ENCODE peak calls at places on chromosomes 11 and 22, in four cellular contexts. W is fibroblast of lung, S is tibial artery, L is upper lobe of right lung. Z is an unnamed sample.

GRCh38 chr11:93169950-93170561 is 27.7 kb downstream of the SLC36A4 start:
- DNase-seq in W (peak), S (no peak), L (no peak), Z (peak)

GRCh38 chr11:2217211-2218081 is 45.8 kb upstream of the TH start:
- DNase-seq in W (no peak), S (no peak), L (peak), Z (no peak)

GRCh38 chr11:128471138-128471661 is 116.2 kb downstream of the ETS1 start:
- DNase-seq in W (no peak), S (no peak), L (no peak), Z (no peak)

GRCh38 chr11:29578806-29579205 is 438.0 kb downstream of the KCNA4 start:
- DNase-seq in W (no peak), S (no peak), L (no peak), Z (no peak)

GRCh38 chr11:112355726-112356125 is 95.1 kb upstream of the PLET1 start:
- DNase-seq in W (peak), S (no peak), L (peak), Z (no peak)

GRCh38 chr11:121291896-121292502 is 572 bp upstream of the SC5D start:
- DNase-seq in W (no peak), S (no peak), L (no peak), Z (no peak)

GRCh38 chr11:117022526-117022925 is 75.7 kb downstream of the SIK3 start:
- DNase-seq in W (no peak), S (no peak), L (no peak), Z (no peak)

GRCh38 chr11:29879560-29879959 is 137.3 kb downstream of the KCNA4 start:
- DNase-seq in W (no peak), S (no peak), L (no peak), Z (no peak)

GRCh38 chr11:123314972-123315371 is 115.1 kb upstream of the GRAMD1B start:
- DNase-seq in W (no peak), S (no peak), L (no peak), Z (no peak)

GRCh38 chr11:102007567-102008437 is 39.4 kb upstream of the CFAP300 start:
- DNase-seq in W (peak), S (no peak), L (no peak), Z (peak)

GRCh38 chr11:59141673-59142460 is 789 bp upstream of the FAM111A start:
- DNase-seq in W (peak), S (no peak), L (no peak), Z (no peak)

GRCh38 chr22:27135582-27135981 is 478.2 kb downstream of the MIAT start:
- DNase-seq in W (peak), S (no peak), L (no peak), Z (peak)

GRCh38 chr22:45007946-45008852 is 1.6 kb downstream of the PHF21B start:
- DNase-seq in W (peak), S (no peak), L (no peak), Z (peak)

GRCh38 chr22:30206964-30207363 is 39.6 kb downstream of the LIF start:
- DNase-seq in W (peak), S (peak), L (no peak), Z (peak)

GRCh38 chr11:123061403-123062157 is at the start of gene HSPA8:
- DNase-seq in W (peak), S (peak), L (peak), Z (peak)

GRCh38 chr11:11550534-11550933 is 71.3 kb downstream of the GALNT18 start:
- DNase-seq in W (no peak), S (no peak), L (no peak), Z (no peak)

GRCh38 chr22:39724390-39724789 is 153.8 kb downstream of the CACNA1I start:
- DNase-seq in W (no peak), S (peak), L (no peak), Z (no peak)

GRCh38 chr11:5992604-5993251 is 5.9 kb upstream of the OR52L1 start:
- DNase-seq in W (peak), S (no peak), L (no peak), Z (peak)

GRCh38 chr11:5689551-5689983 is at the start of gene TRIM22:
- DNase-seq in W (peak), S (peak), L (peak), Z (peak)

GRCh38 chr22:43878079-43878795 is 13.6 kb downstream of the PNPLA5 start:
- DNase-seq in W (peak), S (no peak), L (peak), Z (no peak)

GRCh38 chr11:110298298-110298765 is 1.9 kb upstream of the RDX start:
- DNase-seq in W (no peak), S (no peak), L (no peak), Z (no peak)

GRCh38 chr11:12066799-12067508 is 43.4 kb upstream of the MICAL2 start:
- DNase-seq in W (peak), S (peak), L (peak), Z (peak)

GRCh38 chr11:35515224-35515623 is 10.2 kb downstream of the PAMR1 start:
- DNase-seq in W (peak), S (no peak), L (no peak), Z (peak)

GRCh38 chr22:23915230-23915754 is 21.1 kb downstream of the MIF start:
- DNase-seq in W (no peak), S (peak), L (no peak), Z (no peak)

GRCh38 chr11:2571598-2572281 is 126.9 kb downstream of the KCNQ1 start:
- DNase-seq in W (no peak), S (peak), L (peak), Z (no peak)

GRCh38 chr11:986270-986951 is 50.1 kb downstream of the MUC6 start:
- DNase-seq in W (no peak), S (no peak), L (peak), Z (no peak)

GRCh38 chr11:1163911-1164735 is 6.4 kb downstream of the MUC5AC start:
- DNase-seq in W (no peak), S (peak), L (peak), Z (no peak)

GRCh38 chr11:18204771-18205170 is 31.8 kb downstream of the SAA4 start:
- DNase-seq in W (no peak), S (no peak), L (no peak), Z (no peak)

GRCh38 chr11:18209058-18209457 is 27.5 kb downstream of the SAA4 start:
- DNase-seq in W (no peak), S (no peak), L (no peak), Z (no peak)

GRCh38 chr11:18204220-18204619 is 31.6 kb downstream of the MRGPRX4 start:
- DNase-seq in W (no peak), S (no peak), L (no peak), Z (no peak)

DNA sequence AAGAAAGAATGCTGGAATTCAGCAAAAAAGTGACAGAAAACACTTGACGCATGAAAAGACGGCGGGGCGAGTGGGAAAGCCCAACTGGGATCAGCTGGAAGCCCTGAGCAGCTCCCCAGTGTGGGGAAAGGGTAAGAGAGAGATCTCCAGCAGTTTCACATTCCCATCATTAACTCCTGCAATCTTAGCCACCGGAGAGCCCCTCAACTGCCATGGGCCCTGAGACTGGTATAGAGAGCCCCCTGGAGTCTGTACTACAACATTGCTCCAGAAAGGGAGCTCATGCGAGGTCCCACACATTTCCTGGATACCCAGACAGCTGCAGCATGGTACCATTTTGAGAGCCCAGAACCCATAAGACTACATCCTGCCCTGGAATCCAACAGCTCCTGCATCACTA is 31.1 kb downstream of the MRGPRX4 start:
- DNase-seq in W (peak), S (no peak), L (no peak), Z (peak)
- TF ChIP-seq CTCF in W (peak), S (no peak), L (peak), Z (peak)

GRCh38 chr11:131656839-131657211 is 286.4 kb downstream of the NTM start:
- DNase-seq in W (no peak), S (no peak), L (no peak), Z (no peak)
- H3K4me3 ChIP-seq in W (no peak), S (no peak), L (no peak), Z (no peak)

DNA sequence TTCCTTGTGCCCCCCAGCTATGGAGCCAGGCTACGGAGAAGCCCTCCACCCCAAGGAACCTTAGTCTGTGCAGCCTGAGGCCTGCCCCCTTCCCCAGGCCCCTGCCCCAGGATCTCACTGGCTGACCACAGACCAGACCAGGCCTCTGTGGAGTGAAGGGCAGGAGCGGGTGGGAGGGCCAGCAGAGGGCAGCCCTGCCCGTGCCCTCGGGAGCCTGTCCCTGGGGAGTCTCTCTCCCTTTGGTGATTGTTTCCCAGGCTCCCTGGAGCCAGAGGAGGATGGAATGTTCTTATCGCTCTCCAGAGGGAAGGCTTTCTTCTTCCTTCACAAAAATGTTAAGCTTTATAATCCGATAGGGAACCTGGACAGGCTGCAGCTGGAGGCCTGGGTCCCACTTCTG is 455.3 kb downstream of the SOX6 start:
- DNase-seq in W (no peak), S (no peak), L (peak), Z (no peak)
- TF ChIP-seq CTCF in W (no peak), S (no peak), L (no peak), Z (no peak)

GRCh38 chr11:65524010-65524746 is 705 bp upstream of the SCYL1 start:
- DNase-seq in W (no peak), S (peak), L (peak), Z (peak)
- H3K4me3 ChIP-seq in W (peak), S (peak), L (no peak), Z (peak)

GRCh38 chr11:100735949-100736675 is 49.0 kb downstream of the ARHGAP42 start:
- DNase-seq in W (no peak), S (no peak), L (no peak), Z (no peak)
- TF ChIP-seq CTCF in W (no peak), S (no peak), L (no peak), Z (no peak)

GRCh38 chr11:13207665-13208594 is 69.7 kb upstream of the BMAL1 start:
- DNase-seq in W (peak), S (no peak), L (peak), Z (peak)
- H3K4me3 ChIP-seq in W (peak), S (peak), L (peak), Z (peak)

GRCh38 chr11:57083641-57084385 is 95.1 kb downstream of the OR5AK2 start:
- DNase-seq in W (no peak), S (no peak), L (no peak), Z (no peak)

GRCh38 chr11:57082125-57082524 is 93.4 kb downstream of the OR5AK2 start:
- DNase-seq in W (no peak), S (no peak), L (no peak), Z (no peak)

GRCh38 chr11:57087966-57088365 is 93.8 kb upstream of the LRRC55 start:
- DNase-seq in W (no peak), S (no peak), L (no peak), Z (no peak)

GRCh38 chr11:57081356-57081755 is 92.6 kb downstream of the OR5AK2 start:
- DNase-seq in W (no peak), S (no peak), L (no peak), Z (no peak)

GRCh38 chr11:57085604-57086003 is 96.1 kb upstream of the LRRC55 start:
- DNase-seq in W (peak), S (no peak), L (no peak), Z (no peak)
- TF ChIP-seq CTCF in W (peak), S (no peak), L (peak), Z (peak)

DNA sequence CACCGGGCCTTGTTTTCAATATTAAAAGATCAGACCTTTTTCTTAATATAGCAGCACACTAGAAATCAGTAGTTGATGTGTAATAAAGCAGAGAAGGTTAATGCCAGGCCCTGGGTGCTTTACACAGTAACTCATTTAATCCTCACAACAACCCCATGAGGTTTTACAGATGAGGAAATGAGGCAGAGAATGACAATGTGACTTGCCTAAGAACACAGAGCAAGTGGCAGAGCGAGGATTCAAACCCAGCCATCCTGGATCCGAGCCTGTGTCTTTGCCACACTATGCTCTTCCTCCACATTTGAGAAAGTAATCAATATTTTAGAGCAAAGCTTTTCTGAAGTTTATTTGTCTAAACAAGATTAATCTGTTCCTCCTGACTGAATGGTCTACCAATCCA is 7.2 kb downstream of the JAML start:
- DNase-seq in W (no peak), S (no peak), L (no peak), Z (no peak)
- H3K4me3 ChIP-seq in W (no peak), S (no peak), L (no peak), Z (no peak)

DNA sequence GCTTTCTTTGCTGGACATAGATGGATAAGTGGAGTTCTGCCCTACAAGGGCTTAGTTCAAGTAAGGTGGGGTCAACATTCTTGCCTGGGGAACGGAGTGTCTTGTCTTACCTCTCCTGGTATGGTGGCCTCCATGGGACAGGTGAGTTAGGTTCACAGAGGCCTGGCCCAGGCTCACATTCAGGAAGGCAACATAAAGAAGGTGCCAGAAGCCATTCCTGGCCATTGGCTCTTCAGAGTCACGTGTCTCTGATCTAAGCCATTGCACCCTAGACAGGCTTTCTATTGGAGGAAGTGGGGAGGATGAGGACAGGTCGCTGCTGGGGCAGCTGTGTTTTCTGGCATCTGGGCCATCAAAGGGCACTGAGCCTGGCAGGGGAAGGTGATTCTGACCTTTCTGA is 14.8 kb downstream of the LMO2 start:
- DNase-seq in W (no peak), S (no peak), L (no peak), Z (no peak)
- TF ChIP-seq CTCF in W (no peak), S (no peak), L (no peak), Z (no peak)

GRCh38 chr11:28105869-28106268 is 2.1 kb downstream of the KIF18A start:
- DNase-seq in W (no peak), S (no peak), L (no peak), Z (no peak)
- H3K4me3 ChIP-seq in W (peak), S (no peak), L (no peak), Z (no peak)

Z was measured in foreskin fibroblast.